ENCODE peak calls at places on chromosomes 12 and 14, in eight cellular contexts. O is adrenal gland; N is cardiac fibroblast; Q is transverse colon; E is CD8-positive, alpha-beta T cell; R is osteoblast; C is right cardiac atrium; X is BJ. M is an unnamed sample.

GRCh38 chr14:99230271-99231141 is 41.5 kb downstream of the BCL11B start:
- DNase-seq in O (no peak), N (no peak), Q (peak), E (peak), R (no peak), C (no peak), X (no peak), M (no peak)

GRCh38 chr14:66490143-66491111 is 4.3 kb downstream of the CCDC196 start:
- DNase-seq in O (no peak), N (no peak), Q (no peak), E (no peak), R (no peak), C (no peak), X (no peak), M (no peak)

GRCh38 chr12:51914034-51914923 is 7.0 kb downstream of the ACVRL1 start:
- DNase-seq in O (no peak), N (no peak), Q (no peak), E (no peak), R (no peak), C (peak), X (no peak), M (no peak)

GRCh38 chr12:117470804-117471203 is 109.4 kb upstream of the NOS1 start:
- DNase-seq in O (no peak), N (no peak), Q (no peak), E (no peak), R (no peak), C (no peak), X (no peak), M (no peak)

GRCh38 chr12:97048421-97049035 is 141.5 kb downstream of the NEDD1 start:
- DNase-seq in O (peak), N (no peak), Q (no peak), E (no peak), R (no peak), C (no peak), X (no peak), M (no peak)

GRCh38 chr12:54680374-54680773 is 32.2 kb upstream of the DCD start:
- DNase-seq in O (no peak), N (peak), Q (peak), E (no peak), R (no peak), C (no peak), X (no peak), M (no peak)

GRCh38 chr14:31449971-31450610 is 7.2 kb downstream of the DTD2 start:
- DNase-seq in O (no peak), N (peak), Q (no peak), E (no peak), R (peak), C (no peak), X (peak), M (no peak)

GRCh38 chr12:54215990-54216579 is 27.3 kb upstream of the SMUG1 start:
- DNase-seq in O (no peak), N (no peak), Q (peak), E (no peak), R (peak), C (peak), X (no peak), M (no peak)

GRCh38 chr12:613996-614726 is 49.1 kb downstream of the NINJ2 start:
- DNase-seq in O (no peak), N (peak), Q (peak), E (peak), R (no peak), C (no peak), X (no peak), M (no peak)

GRCh38 chr12:45969084-45969483 is 21.3 kb downstream of the SCAF11 start:
- DNase-seq in O (no peak), N (no peak), Q (no peak), E (no peak), R (no peak), C (no peak), X (peak), M (no peak)

GRCh38 chr14:94396628-94397210 is 8.3 kb upstream of the SERPINA1 start:
- DNase-seq in O (no peak), N (no peak), Q (no peak), E (no peak), R (no peak), C (no peak), X (no peak), M (no peak)

GRCh38 chr12:112837629-112838191 is 46.2 kb downstream of the RPH3A start:
- DNase-seq in O (no peak), N (peak), Q (no peak), E (no peak), R (no peak), C (no peak), X (no peak), M (no peak)

GRCh38 chr12:12007001-12007712 is 63.6 kb upstream of the BCL2L14 start:
- DNase-seq in O (no peak), N (peak), Q (no peak), E (no peak), R (peak), C (no peak), X (no peak), M (no peak)

GRCh38 chr14:95285566-95285965 is 34.1 kb downstream of the CLMN start:
- DNase-seq in O (no peak), N (no peak), Q (no peak), E (no peak), R (no peak), C (no peak), X (no peak), M (no peak)

GRCh38 chr12:123678981-123679380 is 8.1 kb downstream of the TCTN2 start:
- DNase-seq in O (no peak), N (no peak), Q (no peak), E (no peak), R (no peak), C (no peak), X (no peak), M (no peak)

GRCh38 chr14:73610692-73611091 is 1.6 kb upstream of the ACOT6 start:
- DNase-seq in O (no peak), N (peak), Q (no peak), E (no peak), R (no peak), C (no peak), X (no peak), M (no peak)

GRCh38 chr12:95857799-95858198 is 953 bp upstream of the SNRPF start:
- DNase-seq in O (no peak), N (no peak), Q (no peak), E (no peak), R (no peak), C (no peak), X (no peak), M (no peak)
- H3K4me3 ChIP-seq in O (peak), N (no peak), Q (peak), E (peak), R (peak), C (no peak), X (no peak), M (peak)

GRCh38 chr12:25482637-25483036 is 70.4 kb downstream of the LMNTD1 start:
- DNase-seq in O (no peak), N (no peak), Q (no peak), E (no peak), R (peak), C (no peak), X (no peak), M (no peak)
- H3K4me3 ChIP-seq in O (no peak), N (no peak), Q (no peak), E (no peak), R (no peak), C (no peak), X (no peak), M (no peak)

GRCh38 chr12:55929306-55929791 is 1.6 kb upstream of the DGKA start:
- DNase-seq in O (no peak), N (no peak), Q (peak), E (peak), R (peak), C (peak), X (no peak), M (no peak)
- H3K4me3 ChIP-seq in O (no peak), N (no peak), Q (no peak), E (peak), R (no peak), C (no peak), X (no peak), M (no peak)

GRCh38 chr14:50667491-50668007 is 557 bp downstream of the SAV1 start:
- DNase-seq in O (peak), N (no peak), Q (peak), E (peak), R (no peak), C (no peak), X (no peak), M (no peak)
- H3K4me3 ChIP-seq in O (peak), N (peak), Q (peak), E (peak), R (peak), C (peak), X (peak), M (peak)

GRCh38 chr14:103189481-103190470 is 66.5 kb downstream of the TNFAIP2 start:
- DNase-seq in O (no peak), N (no peak), Q (no peak), E (no peak), R (no peak), C (no peak), X (no peak), M (no peak)
- H3K4me3 ChIP-seq in O (peak), N (no peak), Q (peak), E (no peak), R (no peak), C (peak), X (peak), M (no peak)

GRCh38 chr14:92584856-92585255 is 71.3 kb downstream of the RIN3 start:
- DNase-seq in O (no peak), N (no peak), Q (no peak), E (no peak), R (no peak), C (no peak), X (no peak), M (no peak)
- H3K4me3 ChIP-seq in O (no peak), N (no peak), Q (no peak), E (no peak), R (no peak), C (no peak), X (no peak), M (no peak)

GRCh38 chr14:22448905-22449611 is 140.0 kb downstream of the DAD1 start:
- DNase-seq in O (peak), N (peak), Q (no peak), E (no peak), R (peak), C (no peak), X (no peak), M (no peak)
- H3K4me3 ChIP-seq in O (no peak), N (no peak), Q (no peak), E (no peak), R (no peak), C (no peak), X (no peak), M (no peak)